ENCODE peak calls at places on chromosomes 1 and 21, in ten cellular contexts. V is neuronal stem cell; A is activated CD4-positive, alpha-beta T cell treated with anti-CD3 and anti-CD28 coated beads, Interleukin-2, amount 50 U/mL, for 48 hours; L is T-helper 17 cell; M is HFFc6; R is neural progenitor cell; O is keratinocyte; P is WTC11; F is BE2C; G is iPS DF 6.9. E is an unnamed sample.

GRCh38 chr1:16230744-16231143 is 6.2 kb downstream of the CPLANE2 start:
- DNase-seq in V (no peak), A (no peak), L (no peak), M (no peak), R (no peak), O (no peak), P (no peak), F (no peak), G (no peak), E (no peak)

GRCh38 chr1:30808067-30808662 is 50.6 kb upstream of the LAPTM5 start:
- DNase-seq in V (no peak), A (no peak), L (no peak), M (no peak), R (no peak), O (no peak), P (no peak), F (no peak), G (no peak), E (no peak)

GRCh38 chr1:44608141-44608540 is 66.1 kb downstream of the TMEM53 start:
- DNase-seq in V (no peak), A (no peak), L (no peak), M (no peak), R (no peak), O (no peak), P (no peak), F (no peak), G (no peak), E (no peak)

GRCh38 chr1:60679524-60679923 is 402.8 kb upstream of the NFIA start:
- DNase-seq in V (peak), A (no peak), L (no peak), M (no peak), R (peak), O (no peak), P (no peak), F (no peak), G (no peak), E (no peak)

GRCh38 chr1:243851129-243851756 is 1.2 kb upstream of the AKT3 start:
- DNase-seq in V (no peak), A (peak), L (no peak), M (peak), R (no peak), O (no peak), P (no peak), F (no peak), G (no peak), E (no peak)

GRCh38 chr1:86194491-86195034 is 38.0 kb upstream of the COL24A1 start:
- DNase-seq in V (no peak), A (no peak), L (no peak), M (peak), R (no peak), O (no peak), P (no peak), F (no peak), G (no peak), E (no peak)

GRCh38 chr1:118825619-118826018 is 162.5 kb downstream of the TBX15 start:
- DNase-seq in V (no peak), A (no peak), L (no peak), M (no peak), R (no peak), O (no peak), P (no peak), F (no peak), G (no peak), E (no peak)

GRCh38 chr1:192977089-192977706 is 82.0 kb downstream of the UCHL5 start:
- DNase-seq in V (no peak), A (no peak), L (no peak), M (no peak), R (no peak), O (no peak), P (no peak), F (peak), G (no peak), E (no peak)

GRCh38 chr1:96096138-96097011 is 625.2 kb upstream of the PTBP2 start:
- DNase-seq in V (no peak), A (no peak), L (no peak), M (no peak), R (no peak), O (no peak), P (no peak), F (no peak), G (no peak), E (no peak)

GRCh38 chr1:18646091-18646775 is 15.6 kb downstream of the PAX7 start:
- DNase-seq in V (no peak), A (no peak), L (no peak), M (no peak), R (peak), O (no peak), P (no peak), F (no peak), G (no peak), E (no peak)

GRCh38 chr1:33099290-33100118 is 18.6 kb downstream of the AZIN2 start:
- DNase-seq in V (no peak), A (peak), L (peak), M (peak), R (no peak), O (peak), P (peak), F (no peak), G (no peak), E (peak)

GRCh38 chr1:21295059-21295401 is 4.8 kb upstream of the ECE1 start:
- DNase-seq in V (no peak), A (peak), L (no peak), M (no peak), R (no peak), O (no peak), P (no peak), F (no peak), G (no peak), E (no peak)

GRCh38 chr1:196464545-196464944 is 143.7 kb downstream of the KCNT2 start:
- DNase-seq in V (no peak), A (no peak), L (no peak), M (peak), R (no peak), O (no peak), P (no peak), F (peak), G (no peak), E (peak)

GRCh38 chr1:61253059-61253735 is 170.8 kb downstream of the NFIA start:
- DNase-seq in V (no peak), A (no peak), L (no peak), M (peak), R (no peak), O (no peak), P (no peak), F (peak), G (no peak), E (peak)

GRCh38 chr1:115220340-115221030 is 117.6 kb downstream of the NGF start:
- DNase-seq in V (no peak), A (no peak), L (no peak), M (no peak), R (no peak), O (no peak), P (no peak), F (no peak), G (no peak), E (no peak)

GRCh38 chr1:42417191-42417590 is 36.6 kb downstream of the RIMKLA start:
- DNase-seq in V (no peak), A (no peak), L (no peak), M (no peak), R (no peak), O (no peak), P (no peak), F (no peak), G (no peak), E (no peak)

GRCh38 chr1:66916320-66916719 is 8.3 kb downstream of the DNAI4 start:
- DNase-seq in V (no peak), A (no peak), L (no peak), M (no peak), R (no peak), O (no peak), P (no peak), F (no peak), G (no peak), E (peak)

GRCh38 chr1:32612189-32612881 is 38.0 kb downstream of the ZBTB8OS start:
- DNase-seq in V (peak), A (peak), L (no peak), M (peak), R (peak), O (no peak), P (peak), F (peak), G (peak), E (peak)

GRCh38 chr1:62637392-62638105 is 40.2 kb downstream of the ANGPTL3 start:
- DNase-seq in V (no peak), A (no peak), L (no peak), M (no peak), R (no peak), O (no peak), P (no peak), F (no peak), G (no peak), E (peak)

GRCh38 chr1:1005774-1006304 is 5.9 kb upstream of the HES4 start:
- DNase-seq in V (no peak), A (no peak), L (peak), M (no peak), R (no peak), O (no peak), P (no peak), F (no peak), G (no peak), E (no peak)

GRCh38 chr1:179217943-179218507 is 11.5 kb downstream of the ABL2 start:
- DNase-seq in V (no peak), A (no peak), L (no peak), M (no peak), R (no peak), O (no peak), P (no peak), F (no peak), G (no peak), E (peak)

GRCh38 chr1:154236855-154237254 is 16.1 kb downstream of the UBAP2L start:
- DNase-seq in V (no peak), A (no peak), L (no peak), M (no peak), R (no peak), O (no peak), P (no peak), F (no peak), G (no peak), E (no peak)

GRCh38 chr1:72397786-72398185 is 115.4 kb upstream of the NEGR1 start:
- DNase-seq in V (no peak), A (no peak), L (no peak), M (peak), R (peak), O (no peak), P (no peak), F (no peak), G (no peak), E (peak)

GRCh38 chr21:27315373-27315772 is 348.5 kb upstream of the ADAMTS5 start:
- DNase-seq in V (no peak), A (no peak), L (no peak), M (no peak), R (no peak), O (no peak), P (no peak), F (no peak), G (no peak), E (no peak)

GRCh38 chr1:151885479-151885878 is 23.8 kb downstream of the THEM4 start:
- DNase-seq in V (no peak), A (no peak), L (no peak), M (no peak), R (no peak), O (no peak), P (no peak), F (no peak), G (no peak), E (no peak)

GRCh38 chr1:245666412-245666811 is 511.6 kb downstream of the KIF26B start:
- DNase-seq in V (no peak), A (no peak), L (no peak), M (no peak), R (no peak), O (no peak), P (no peak), F (no peak), G (no peak), E (no peak)

GRCh38 chr1:52190500-52191252 is 48.8 kb downstream of the ZFYVE9 start:
- DNase-seq in V (no peak), A (no peak), L (no peak), M (no peak), R (no peak), O (no peak), P (no peak), F (no peak), G (no peak), E (no peak)

GRCh38 chr1:31715097-31715872 is 11.5 kb upstream of the COL16A1 start:
- DNase-seq in V (peak), A (peak), L (no peak), M (peak), R (peak), O (no peak), P (peak), F (peak), G (peak), E (peak)

GRCh38 chr1:87684786-87685185 is 356.1 kb downstream of the LMO4 start:
- DNase-seq in V (no peak), A (no peak), L (no peak), M (no peak), R (no peak), O (no peak), P (no peak), F (no peak), G (no peak), E (peak)

GRCh38 chr1:70387507-70387906 is 23.6 kb upstream of the CTH start:
- DNase-seq in V (no peak), A (no peak), L (no peak), M (no peak), R (no peak), O (no peak), P (no peak), F (no peak), G (no peak), E (no peak)

GRCh38 chr1:154478013-154478412 is 24.0 kb upstream of the TDRD10 start:
- DNase-seq in V (no peak), A (no peak), L (no peak), M (no peak), R (no peak), O (no peak), P (no peak), F (no peak), G (no peak), E (no peak)

GRCh38 chr1:15656464-15656863 is 27.7 kb upstream of the PLEKHM2 start:
- DNase-seq in V (no peak), A (no peak), L (no peak), M (no peak), R (no peak), O (no peak), P (no peak), F (no peak), G (no peak), E (no peak)

GRCh38 chr1:84742653-84743052 is 52.4 kb upstream of the SSX2IP start:
- DNase-seq in V (no peak), A (no peak), L (no peak), M (peak), R (no peak), O (no peak), P (no peak), F (no peak), G (no peak), E (peak)

E was measured in foreskin fibroblast.